ENCODE peak calls at places on chromosome 19, in six cellular contexts. Y, J, R, O, M and W are unnamed samples.

GRCh38 chr19:33883869-33884519 is 87.3 kb downstream of the KCTD15 start:
- DNase-seq in Y (peak; percentile 62), J (no peak), R (no peak), O (no peak), M (no peak), W (no peak)

GRCh38 chr19:30446844-30447243 is 74.7 kb downstream of the ZNF536 start:
- DNase-seq in Y (no peak), J (no peak), R (no peak), O (no peak), M (no peak), W (no peak)

GRCh38 chr19:29277107-29277506 is 64.2 kb upstream of the UQCRFS1 start:
- DNase-seq in Y (peak; percentile 83), J (peak; percentile 10), R (no peak), O (no peak), M (no peak), W (no peak)

GRCh38 chr19:3578390-3578789 is 5.6 kb downstream of the HMG20B start:
- DNase-seq in Y (no peak), J (no peak), R (no peak), O (no peak), M (no peak), W (no peak)

GRCh38 chr19:44278181-44278690 is 18.6 kb downstream of the ZNF233 start:
- DNase-seq in Y (no peak), J (no peak), R (peak; percentile 38), O (no peak), M (no peak), W (peak; percentile 89)

GRCh38 chr19:16118489-16119033 is 6.9 kb downstream of the RAB8A start:
- DNase-seq in Y (peak; percentile 98), J (no peak), R (no peak), O (no peak), M (no peak), W (no peak)

GRCh38 chr19:15107056-15108010 is at the start of gene SYDE1:
- DNase-seq in Y (no peak), J (no peak), R (no peak), O (no peak), M (no peak), W (no peak)

GRCh38 chr19:36489920-36490415 is 607 bp upstream of the ZNF566 start:
- DNase-seq in Y (peak; percentile 95), J (peak; percentile 88), R (peak; percentile 91), O (peak; percentile 93), M (peak; percentile 49), W (no peak)

GRCh38 chr19:44051654-44052402 is at the start of gene ZNF223:
- DNase-seq in Y (peak; percentile 1), J (peak; percentile 98), R (peak; percentile 90), O (peak; percentile 96), M (peak; percentile 80), W (peak; percentile 93)

GRCh38 chr19:37931941-37932655 is 25.1 kb downstream of the SIPA1L3 start:
- DNase-seq in Y (peak; percentile 72), J (peak; percentile 42), R (no peak), O (peak; percentile 23), M (peak; percentile 21), W (peak; percentile 94)

GRCh38 chr19:30326076-30326710 is 46.0 kb upstream of the ZNF536 start:
- DNase-seq in Y (no peak), J (no peak), R (no peak), O (no peak), M (no peak), W (no peak)

GRCh38 chr19:46299695-46300094 is 2.9 kb downstream of the HIF3A start:
- DNase-seq in Y (no peak), J (no peak), R (no peak), O (no peak), M (no peak), W (no peak)

GRCh38 chr19:45306040-45306439 is 16.6 kb downstream of the CKM start:
- DNase-seq in Y (no peak), J (no peak), R (no peak), O (no peak), M (no peak), W (no peak)

GRCh38 chr19:55526216-55527196 is 10.4 kb downstream of the SBK2 start:
- DNase-seq in Y (no peak), J (peak; percentile 13), R (peak; percentile 51), O (peak; percentile 67), M (no peak), W (no peak)

GRCh38 chr19:17302391-17303166 is 646 bp downstream of the ABHD8 start:
- DNase-seq in Y (no peak), J (peak; percentile 51), R (no peak), O (no peak), M (no peak), W (no peak)

GRCh38 chr19:45630463-45630862 is 8.7 kb downstream of the EML2 start:
- DNase-seq in Y (peak; percentile 82), J (no peak), R (peak; percentile 97), O (no peak), M (no peak), W (peak; percentile 99)

GRCh38 chr19:16447015-16447384 is 24.8 kb downstream of the EPS15L1 start:
- DNase-seq in Y (peak; percentile 89), J (no peak), R (peak; percentile 76), O (peak; percentile 24), M (no peak), W (peak; percentile 54)

GRCh38 chr19:40612831-40613668 is 11.9 kb downstream of the LTBP4 start:
- DNase-seq in Y (peak; percentile 78), J (no peak), R (no peak), O (no peak), M (no peak), W (no peak)

GRCh38 chr19:17107546-17108452 is 32.2 kb downstream of the MYO9B start:
- DNase-seq in Y (peak; percentile 59), J (peak; percentile 80), R (peak; percentile 97), O (no peak), M (peak; percentile 96), W (peak; percentile 81)

GRCh38 chr19:1854542-1855039 is 6.3 kb upstream of the REXO1 start:
- DNase-seq in Y (no peak), J (no peak), R (no peak), O (peak; percentile 85), M (no peak), W (no peak)

GRCh38 chr19:50639121-50640112 is at the start of gene SYT3:
- DNase-seq in Y (peak; percentile 5), J (peak; percentile 89), R (no peak), O (peak; percentile 83), M (no peak), W (no peak)

GRCh38 chr19:12985049-12985776 is 10.1 kb upstream of the NFIX start:
- DNase-seq in Y (peak; percentile 43), J (peak; percentile 96), R (peak; percentile 52), O (peak; percentile 31), M (no peak), W (no peak)

GRCh38 chr19:30669329-30670010 is 297.3 kb downstream of the ZNF536 start:
- DNase-seq in Y (peak; percentile 37), J (peak; percentile 85), R (peak; percentile 18), O (peak; percentile 82), M (no peak), W (no peak)

GRCh38 chr19:38879400-38879751 is 1.3 kb upstream of the RINL start:
- DNase-seq in Y (no peak), J (no peak), R (no peak), O (no peak), M (no peak), W (no peak)

GRCh38 chr19:3537101-3537437 is 1.9 kb upstream of the TEKTIP1 start:
- DNase-seq in Y (no peak), J (no peak), R (no peak), O (no peak), M (no peak), W (no peak)

GRCh38 chr19:37412700-37413099 is 41.8 kb downstream of the ZNF527 start:
- DNase-seq in Y (no peak), J (no peak), R (no peak), O (no peak), M (no peak), W (no peak)

GRCh38 chr19:958967-959685 is 25.0 kb upstream of the WDR18 start:
- DNase-seq in Y (no peak), J (peak; percentile 63), R (peak; percentile 51), O (no peak), M (no peak), W (no peak)

GRCh38 chr19:56403261-56403660 is 871 bp upstream of the ZNF583 start:
- DNase-seq in Y (peak; percentile 27), J (no peak), R (no peak), O (no peak), M (no peak), W (no peak)

GRCh38 chr19:49884760-49885159 is 7.3 kb downstream of the TBC1D17 start:
- DNase-seq in Y (no peak), J (no peak), R (no peak), O (no peak), M (no peak), W (peak; percentile 34)

GRCh38 chr19:37977992-37978391 is 71.0 kb downstream of the SIPA1L3 start:
- DNase-seq in Y (peak; percentile 77), J (peak; percentile 47), R (peak; percentile 29), O (no peak), M (no peak), W (peak; percentile 82)

GRCh38 chr19:33388817-33389573 is 15.5 kb downstream of the CEBPG start:
- DNase-seq in Y (no peak), J (no peak), R (no peak), O (no peak), M (no peak), W (no peak)

GRCh38 chr19:6733338-6734095 is 3.9 kb downstream of the GPR108 start:
- DNase-seq in Y (no peak), J (no peak), R (no peak), O (no peak), M (no peak), W (no peak)
- TF ChIP-seq CTCF in Y (peak; percentile 30), J (no peak), R (peak; percentile 72), O (peak; percentile 59), M (no peak), W (peak; percentile 44)

DNA sequence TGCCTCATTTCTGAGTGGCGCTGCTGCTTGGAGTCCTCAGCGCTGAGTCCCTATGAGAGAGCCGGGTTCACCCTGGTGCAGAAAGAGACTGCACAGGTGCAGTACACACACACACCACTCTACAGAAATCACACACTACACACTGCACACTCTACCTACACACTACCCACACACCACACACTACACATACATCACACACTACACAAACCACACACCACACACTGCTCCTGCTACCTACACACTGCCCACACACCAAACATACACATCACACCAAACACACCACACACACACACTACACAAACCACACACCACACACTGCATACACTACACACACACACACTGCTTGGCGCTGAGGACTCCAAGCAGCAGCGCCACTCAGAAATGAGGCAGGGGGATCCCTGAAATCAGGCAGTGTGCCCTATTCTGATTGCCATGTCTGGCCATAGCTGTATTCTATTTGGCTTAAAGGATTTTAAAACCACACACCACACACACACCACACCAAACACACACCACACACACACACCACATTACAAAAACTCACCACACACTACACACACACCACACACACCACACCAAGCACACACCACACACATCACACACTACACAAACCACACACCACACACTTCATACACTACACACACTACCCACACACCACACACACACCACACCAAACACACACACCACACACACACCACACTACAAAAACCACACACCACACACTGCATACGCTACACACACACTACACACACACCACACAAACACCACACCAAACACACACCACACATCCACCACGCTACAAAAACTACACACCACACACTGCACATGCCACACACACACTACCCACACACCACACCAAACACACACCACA is 4.9 kb downstream of the MAG start:
- DNase-seq in Y (no peak), J (no peak), R (no peak), O (no peak), M (no peak), W (no peak)
- TF ChIP-seq CTCF in Y (no peak), J (no peak), R (no peak), O (no peak), M (no peak), W (no peak)

GRCh38 chr19:48248081-48248833 is 7.5 kb downstream of the CARD8 start:
- DNase-seq in Y (peak; percentile 26), J (no peak), R (no peak), O (no peak), M (no peak), W (no peak)
- TF ChIP-seq CTCF in Y (no peak), J (no peak), R (no peak), O (no peak), M (no peak), W (no peak)

GRCh38 chr19:23762548-23762883 is 3.8 kb upstream of the ZNF681 start:
- DNase-seq in Y (no peak), J (no peak), R (no peak), O (no peak), M (peak; percentile 41), W (no peak)
- TF ChIP-seq CTCF in Y (no peak), J (no peak), R (no peak), O (no peak), M (no peak), W (no peak)